ENCODE peak calls at places on chromosomes 13 and 19, in five cellular contexts. H is H1, I is GM23338, U is endothelial cell of umbilical vein, G is HepG2. V is an unnamed sample.

GRCh38 chr13:114067381-114067885 is 65.0 kb downstream of the RASA3 start:
- DNase-seq in U (no peak), H (no peak), I (no peak), G (no peak), V (no peak)

GRCh38 chr19:43809762-43810696 is 7.8 kb upstream of the LYPD5 start:
- DNase-seq in U (peak), H (no peak), G (peak), I (peak), V (peak)

GRCh38 chr13:38824342-38824741 is 137.5 kb downstream of the FREM2 start:
- DNase-seq in I (peak), H (no peak), U (no peak), G (no peak), V (no peak)

GRCh38 chr13:111247552-111247951 is 72.9 kb upstream of the TEX29 start:
- DNase-seq in U (no peak), H (no peak), I (no peak), G (peak), V (no peak)

GRCh38 chr13:98214707-98215106 is 37.6 kb upstream of the RNF113B start:
- DNase-seq in G (no peak), U (no peak), H (no peak), I (no peak), V (no peak)

GRCh38 chr13:40639226-40639681 is 27.2 kb downstream of the FOXO1 start:
- DNase-seq in U (peak), G (peak), I (no peak), H (no peak), V (no peak)

GRCh38 chr19:42480335-42481095 is 37.8 kb upstream of the CXCL17 start:
- DNase-seq in U (no peak), H (no peak), I (no peak), G (peak), V (peak)

GRCh38 chr19:35793381-35794165 is 18.2 kb downstream of the ARHGAP33 start:
- DNase-seq in G (no peak), H (no peak), I (no peak), U (no peak), V (no peak)

GRCh38 chr13:97809576-97809975 is 143.9 kb upstream of the IPO5 start:
- DNase-seq in I (no peak), U (no peak), H (no peak), G (no peak), V (no peak)

GRCh38 chr19:4124638-4125037 is 716 bp upstream of the MAP2K2 start:
- DNase-seq in I (peak), H (no peak), U (no peak), G (no peak), V (no peak)

GRCh38 chr19:9671654-9672053 is 3.2 kb downstream of the ZNF562 start:
- DNase-seq in U (no peak), I (no peak), H (no peak), G (no peak), V (no peak)

GRCh38 chr19:18507727-18508440 is 14.0 kb downstream of the ELL start:
- DNase-seq in H (no peak), U (peak), I (no peak), G (peak), V (no peak)

GRCh38 chr19:4403005-4403761 is 743 bp downstream of the CHAF1A start:
- DNase-seq in G (no peak), I (peak), U (no peak), H (no peak), V (no peak)

GRCh38 chr13:37270206-37271001 is 164.9 kb upstream of the CSNK1A1L start:
- DNase-seq in H (no peak), G (peak), U (no peak), I (peak), V (no peak)

GRCh38 chr13:41034862-41035261 is 15.7 kb upstream of the ELF1 start:
- DNase-seq in H (no peak), G (no peak), U (peak), I (no peak), V (no peak)

GRCh38 chr13:77981191-77981925 is 62.7 kb upstream of the EDNRB start:
- DNase-seq in I (no peak), H (no peak), U (peak), G (no peak), V (no peak)

GRCh38 chr13:97945792-97946419 is 7.6 kb upstream of the IPO5 start:
- DNase-seq in H (no peak), G (no peak), U (no peak), I (no peak), V (peak)

GRCh38 chr13:112727581-112727980 is 37.7 kb downstream of the ATP11A start:
- DNase-seq in H (no peak), I (peak), U (no peak), G (no peak), V (no peak)

GRCh38 chr19:41308450-41309224 is 1.3 kb upstream of the CCDC97 start:
- DNase-seq in G (peak), H (peak), U (peak), I (peak), V (peak)

GRCh38 chr19:516884-517424 is 9.7 kb downstream of the TPGS1 start:
- DNase-seq in U (no peak), I (no peak), G (no peak), H (no peak), V (no peak)

GRCh38 chr19:20472854-20473253 is 92.7 kb downstream of the ZNF737 start:
- DNase-seq in I (peak), H (no peak), U (no peak), G (no peak), V (no peak)

GRCh38 chr19:41223431-41224234 is 4.6 kb downstream of the AXL start:
- DNase-seq in H (peak), U (peak), I (peak), G (peak), V (no peak)

DNA sequence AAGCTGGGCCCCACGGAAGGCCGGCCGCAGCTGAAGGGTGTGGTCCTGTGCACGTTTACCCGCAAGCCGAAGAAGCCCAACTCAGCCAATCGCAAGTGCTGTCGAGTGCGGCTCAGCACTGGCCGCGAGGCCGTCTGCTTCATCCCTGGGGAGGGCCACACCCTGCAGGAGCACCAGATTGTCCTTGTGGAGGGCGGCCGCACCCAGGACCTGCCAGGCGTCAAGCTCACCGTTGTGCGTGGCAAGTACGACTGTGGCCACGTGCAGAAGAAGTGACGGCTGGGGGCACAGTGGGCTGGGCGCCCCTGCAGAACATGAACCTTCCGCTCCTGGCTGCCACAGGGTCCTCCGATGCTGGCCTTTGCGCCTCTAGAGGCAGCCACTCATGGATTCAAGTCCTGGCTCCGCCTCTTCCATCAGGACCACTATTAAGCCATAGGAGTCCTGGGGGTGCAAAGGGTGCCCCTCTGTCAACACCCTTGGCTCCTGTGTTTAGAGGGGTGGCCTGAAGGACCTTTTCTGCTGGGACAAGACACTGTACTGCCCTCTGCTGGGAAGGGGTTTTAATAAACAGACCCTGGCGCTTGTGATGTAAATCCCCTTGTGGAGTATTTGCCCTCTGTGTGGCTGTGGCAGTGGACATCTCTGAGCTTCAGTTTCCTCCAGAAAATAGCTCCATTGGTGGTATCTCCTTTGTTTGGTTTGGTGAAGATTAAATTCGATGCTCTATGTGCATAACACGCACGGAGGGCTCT is 1.9 kb downstream of the MRPS12 start:
- DNase-seq in H (no peak), I (peak), G (peak), U (peak), V (no peak)
- H3K4me3 ChIP-seq in H (no peak), I (no peak), G (no peak), U (no peak), V (no peak)

GRCh38 chr19:55927991-55928390 is 4.1 kb downstream of the NLRP13 start:
- DNase-seq in H (no peak), U (no peak), I (no peak), G (no peak), V (no peak)

GRCh38 chr19:55930996-55931515 is 1.1 kb downstream of the NLRP13 start:
- DNase-seq in I (no peak), H (no peak), G (no peak), U (no peak), V (no peak)

GRCh38 chr19:55935206-55935605 is 3.1 kb upstream of the NLRP13 start:
- DNase-seq in H (no peak), U (no peak), G (no peak), I (no peak), V (no peak)

GRCh38 chr19:55931936-55932386 is at the start of gene NLRP13:
- DNase-seq in G (no peak), I (no peak), H (no peak), U (no peak), V (no peak)
- TF ChIP-seq EZH2 in G (no peak), I (no peak), H (no peak), U (no peak), V (no peak)

DNA sequence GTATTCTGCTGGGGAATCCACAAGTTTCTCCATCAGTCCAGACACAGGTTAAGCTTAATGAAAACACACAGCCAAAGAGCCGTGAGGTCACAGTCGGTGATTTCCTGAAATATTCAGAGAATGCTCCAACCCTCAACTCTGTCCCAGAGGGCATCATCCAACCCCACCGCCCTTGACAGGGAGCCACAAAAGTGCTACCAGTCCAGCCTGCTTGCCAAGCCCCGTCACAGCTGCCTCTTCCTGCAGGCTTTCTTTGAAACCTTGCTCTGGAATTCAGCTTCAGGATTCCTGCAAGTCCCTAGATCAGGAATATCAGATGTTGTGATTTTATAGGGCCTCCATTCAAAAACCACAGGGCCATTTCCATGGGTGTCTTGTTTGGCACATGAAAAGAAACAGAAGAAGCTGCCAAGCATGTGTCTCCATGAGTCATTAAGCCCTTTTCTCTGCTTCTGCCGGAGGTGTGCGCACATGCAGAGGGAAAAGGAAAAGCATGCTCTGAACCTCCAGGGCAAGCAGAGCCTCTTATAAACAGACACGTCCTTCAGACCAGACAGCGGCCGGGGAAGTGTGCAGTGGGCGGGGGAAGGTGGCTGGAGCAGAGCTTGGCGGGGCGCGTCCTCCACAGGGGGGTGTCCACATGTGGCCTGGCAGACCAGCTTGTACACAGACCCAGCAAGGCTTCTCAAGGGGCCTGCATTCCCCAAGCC is 164.7 kb downstream of the KATNAL1 start:
- DNase-seq in H (no peak), G (peak), I (peak), U (peak), V (peak)
- TF ChIP-seq POLR2AphosphoS5 in H (no peak), G (no peak), I (no peak), U (no peak), V (no peak)

GRCh38 chr13:102779426-102780159 is 6.0 kb upstream of the TEX30 start:
- DNase-seq in U (no peak), I (no peak), G (no peak), H (no peak), V (no peak)
- H3K4me3 ChIP-seq in U (no peak), I (no peak), G (no peak), H (no peak), V (no peak)

GRCh38 chr13:27970382-27971235 is 1.5 kb upstream of the CDX2 start:
- DNase-seq in H (no peak), U (no peak), G (no peak), I (no peak), V (no peak)

GRCh38 chr13:27968316-27969072 is 621 bp downstream of the CDX2 start:
- DNase-seq in I (peak), H (no peak), U (no peak), G (no peak), V (no peak)

GRCh38 chr13:27971236-27971645 is 2.1 kb upstream of the CDX2 start:
- DNase-seq in U (no peak), H (no peak), G (no peak), I (peak), V (no peak)

GRCh38 chr13:27969073-27969865 is at the start of gene CDX2:
- DNase-seq in U (no peak), I (peak), G (no peak), H (no peak), V (no peak)

GRCh38 chr13:27969866-27970229 is 733 bp upstream of the CDX2 start:
- DNase-seq in I (no peak), H (no peak), G (no peak), U (no peak), V (no peak)
- TF ChIP-seq EZH2 in I (no peak), H (no peak), G (no peak), U (no peak), V (no peak)

DNA sequence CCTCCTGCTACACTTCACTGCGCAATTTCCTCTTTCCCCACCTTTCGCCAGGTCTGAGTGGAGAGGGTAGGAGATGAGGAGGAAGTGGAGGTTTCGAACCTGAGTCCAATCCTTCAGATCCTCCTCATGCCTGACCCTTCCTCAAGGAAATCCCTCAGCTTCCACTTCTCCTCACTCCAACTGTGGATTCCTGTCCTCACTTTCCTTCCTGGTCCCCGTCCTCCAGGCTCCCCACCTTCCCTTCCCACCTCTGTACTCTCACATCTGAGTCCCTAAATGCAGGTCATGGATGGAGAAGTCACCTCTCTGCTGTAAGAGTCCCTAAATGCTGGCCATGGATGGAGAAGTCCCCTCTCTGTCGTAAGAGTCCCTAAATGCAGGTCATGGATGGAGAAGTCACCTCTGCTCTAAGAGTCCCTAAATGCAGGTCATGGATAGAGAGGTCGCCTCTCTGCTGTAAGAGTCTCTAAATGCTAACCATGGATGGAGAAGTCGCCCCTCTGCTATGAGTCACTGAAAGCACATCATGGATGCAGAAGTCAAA is 3.1 kb downstream of the TMEM86B start:
- DNase-seq in I (no peak), G (no peak), U (no peak), H (no peak), V (no peak)
- TF ChIP-seq POLR2AphosphoS5 in I (no peak), G (no peak), U (no peak), H (no peak), V (no peak)